ENCODE peak calls at places on chromosomes 2 and 18, in ten cellular contexts. O is ovary, X is heart left ventricle, D is adrenal gland, Y is right lobe of liver, Q is IMR-90, F is HCT116, Z is stomach, R is body of pancreas, M is lower leg skin. J is an unnamed sample.

GRCh38 chr18:54223568-54224241 is 764 bp downstream of the MBD2 start:
- DNase-seq in F (peak), R (peak), D (peak), Y (peak), X (peak), O (peak), Q (peak), M (peak), Z (peak), J (no peak)

GRCh38 chr2:224751996-224752698 is 36.0 kb upstream of the CCDC195 start:
- DNase-seq in X (no peak), F (no peak), Y (no peak), Q (no peak), Z (no peak), D (no peak), M (no peak), O (no peak), R (no peak), J (no peak)

GRCh38 chr2:180322781-180323180 is 315.7 kb upstream of the CWC22 start:
- DNase-seq in M (no peak), Q (peak), D (no peak), Y (no peak), F (no peak), Z (no peak), R (no peak), O (no peak), X (no peak), J (no peak)

GRCh38 chr2:84492571-84492970 is 23.7 kb upstream of the DNAH6 start:
- DNase-seq in R (no peak), Z (no peak), F (no peak), Y (no peak), X (no peak), M (no peak), O (no peak), Q (peak), D (no peak), J (no peak)

GRCh38 chr18:63365909-63366269 is 1.1 kb downstream of the KDSR start:
- DNase-seq in R (no peak), Z (no peak), Q (peak), M (no peak), F (no peak), Y (no peak), O (no peak), D (peak), X (no peak), J (no peak)

GRCh38 chr2:190486037-190486623 is 48.4 kb downstream of the NEMP2 start:
- DNase-seq in X (no peak), Q (no peak), M (no peak), Y (no peak), Z (no peak), F (no peak), O (no peak), D (no peak), R (peak), J (no peak)

GRCh38 chr18:35347991-35348390 is 3.8 kb upstream of the ZNF24 start:
- DNase-seq in R (no peak), Q (no peak), Z (no peak), M (no peak), X (no peak), D (no peak), F (no peak), O (no peak), Y (no peak), J (no peak)

GRCh38 chr2:64989982-64990614 is 899 bp downstream of the SLC1A4 start:
- DNase-seq in M (no peak), X (no peak), F (no peak), Y (no peak), Q (no peak), R (peak), D (peak), O (peak), Z (peak), J (no peak)

GRCh38 chr2:201260302-201260800 is at the start of gene CASP8:
- DNase-seq in R (no peak), F (no peak), D (peak), X (peak), Y (peak), M (peak), Z (peak), Q (peak), O (no peak), J (peak)

GRCh38 chr18:73840319-73841065 is 307.1 kb downstream of the FBXO15 start:
- DNase-seq in O (no peak), Y (no peak), R (no peak), D (no peak), Q (no peak), F (no peak), X (no peak), M (no peak), Z (no peak), J (no peak)

GRCh38 chr2:168422584-168422983 is 33.5 kb upstream of the CERS6 start:
- DNase-seq in Y (no peak), Z (no peak), Q (no peak), O (no peak), F (no peak), D (no peak), R (no peak), X (no peak), M (no peak), J (no peak)

GRCh38 chr2:197240018-197240712 is 70.4 kb downstream of the ANKRD44 start:
- DNase-seq in O (no peak), R (no peak), F (no peak), Q (no peak), M (no peak), Z (no peak), Y (no peak), X (no peak), D (no peak), J (no peak)

GRCh38 chr2:121142452-121142851 is 142.6 kb downstream of the TFCP2L1 start:
- DNase-seq in F (no peak), Z (peak), Y (no peak), M (no peak), O (no peak), R (no peak), Q (no peak), X (no peak), D (no peak), J (no peak)

GRCh38 chr2:241750076-241750840 is 15.8 kb downstream of the D2HGDH start:
- DNase-seq in Z (no peak), X (no peak), R (no peak), O (no peak), Y (no peak), D (no peak), Q (no peak), F (no peak), M (no peak), J (no peak)

GRCh38 chr2:38255211-38255610 is 121.9 kb downstream of the ATL2 start:
- DNase-seq in O (no peak), Z (no peak), Q (no peak), Y (no peak), F (no peak), M (no peak), X (no peak), R (no peak), D (no peak), J (no peak)

GRCh38 chr2:96400049-96401000 is 64.8 kb downstream of the NCAPH start:
- DNase-seq in Z (no peak), X (no peak), F (no peak), R (no peak), Y (no peak), M (no peak), O (no peak), Q (no peak), D (no peak), J (peak)

GRCh38 chr2:86396304-86396785 is 44.8 kb upstream of the KDM3A start:
- DNase-seq in Y (no peak), D (peak), X (peak), R (peak), O (no peak), M (no peak), Z (peak), Q (peak), F (peak), J (no peak)
- TF ChIP-seq CTCF in Y (peak), D (peak), X (no peak), R (peak), O (no peak), M (no peak), Z (peak), Q (peak), F (peak), J (no peak)

GRCh38 chr2:217905395-217905794 is 97.4 kb downstream of the TNS1 start:
- DNase-seq in Y (no peak), F (no peak), R (no peak), O (peak), M (peak), Q (no peak), D (no peak), X (peak), Z (no peak), J (no peak)

GRCh38 chr2:217904614-217904965 is 98.2 kb downstream of the TNS1 start:
- DNase-seq in F (no peak), X (peak), Z (no peak), Y (no peak), O (no peak), M (no peak), Q (no peak), R (no peak), D (no peak), J (no peak)

GRCh38 chr2:217902281-217903141 is 100.3 kb downstream of the TNS1 start:
- DNase-seq in F (no peak), X (peak), Y (peak), R (peak), D (peak), Z (peak), Q (peak), M (peak), O (peak), J (no peak)

GRCh38 chr2:217903142-217903858 is 99.5 kb downstream of the TNS1 start:
- DNase-seq in Q (no peak), R (no peak), D (no peak), M (no peak), O (no peak), Y (no peak), X (no peak), Z (no peak), F (no peak), J (no peak)

GRCh38 chr2:217903859-217904613 is 98.8 kb downstream of the TNS1 start:
- DNase-seq in F (no peak), R (peak), Q (peak), M (peak), O (peak), Y (peak), D (peak), X (peak), Z (peak), J (no peak)
- TF ChIP-seq POLR2A in F (no peak), R (peak), Q (no peak), M (no peak), O (peak), Y (peak), D (no peak), X (no peak), Z (no peak), J (no peak)

GRCh38 chr2:70142590-70143313 is 48.1 kb downstream of the C2orf42 start:
- DNase-seq in M (peak), Y (peak), X (peak), R (peak), F (peak), Z (peak), D (peak), Q (peak), O (peak), J (peak)
- TF ChIP-seq CTCF in M (peak), Y (peak), X (peak), R (peak), F (peak), Z (peak), D (peak), Q (peak), O (peak), J (peak)

DNA sequence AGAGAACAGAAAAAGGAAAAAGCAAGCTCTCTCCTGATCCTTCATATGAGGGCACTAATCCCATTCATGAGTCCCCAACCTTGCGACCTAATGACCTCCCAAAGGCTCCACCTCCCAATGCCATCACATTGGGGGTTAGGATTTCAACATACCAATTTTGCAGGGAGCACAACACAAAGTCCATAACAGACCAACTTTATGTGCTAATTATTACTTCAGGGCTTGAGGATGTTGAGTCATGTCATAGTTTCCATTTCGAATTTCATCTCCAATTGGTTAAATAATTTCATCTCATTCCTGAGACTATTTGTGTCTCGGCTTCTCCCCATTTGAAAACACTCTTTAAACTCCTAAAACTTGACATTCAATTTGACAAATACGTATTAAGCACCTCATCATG is 69.9 kb upstream of the KLF7 start:
- DNase-seq in Z (no peak), M (no peak), D (no peak), O (no peak), Q (no peak), Y (no peak), F (no peak), R (no peak), X (no peak), J (no peak)
- TF ChIP-seq POLR2A in Z (no peak), M (no peak), D (no peak), O (no peak), Q (no peak), Y (no peak), F (no peak), R (no peak), X (no peak), J (no peak)

DNA sequence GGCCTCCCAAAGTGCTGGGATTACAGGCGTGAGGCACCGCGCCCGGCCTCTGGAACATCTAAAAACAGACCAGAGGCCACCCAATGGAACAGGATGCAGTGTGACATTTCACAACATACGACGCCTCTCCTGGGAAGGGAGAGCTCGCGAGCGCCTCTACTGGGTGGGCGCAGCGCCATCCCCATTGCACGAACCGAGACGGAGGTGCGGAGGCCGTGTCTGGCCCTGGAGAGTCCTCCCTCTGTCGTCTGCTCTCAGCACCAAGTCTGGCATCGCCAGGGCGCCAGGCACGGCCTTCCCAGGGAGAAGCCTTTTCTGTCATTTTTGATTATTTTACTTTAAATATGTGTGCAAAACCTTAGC is 9.4 kb upstream of the GBX2 start:
- DNase-seq in Q (peak), D (peak), F (peak), Z (no peak), R (peak), M (no peak), Y (no peak), O (peak), X (peak), J (no peak)
- TF ChIP-seq CTCF in Q (peak), D (no peak), F (peak), Z (no peak), R (no peak), M (no peak), Y (peak), O (no peak), X (no peak), J (no peak)

J was measured in vagina.